ENCODE peak calls at places on chromosomes 11 and 22, in four cellular contexts. V, Y, Q and D are unnamed samples.

GRCh38 chr22:30028731-30029130 is 51.5 kb upstream of the HORMAD2 start:
- DNase-seq in V (no peak), Y (no peak), Q (no peak), D (peak)

GRCh38 chr11:119034813-119035212 is 4.1 kb upstream of the SLC37A4 start:
- DNase-seq in V (no peak), Y (no peak), Q (no peak), D (no peak)

GRCh38 chr11:11010624-11011127 is 152.8 kb upstream of the ZBED5 start:
- DNase-seq in V (peak), Y (no peak), Q (peak), D (peak)

GRCh38 chr11:17407575-17407974 is 19.1 kb upstream of the KCNJ11 start:
- DNase-seq in V (no peak), Y (no peak), Q (no peak), D (no peak)

GRCh38 chr11:78834886-78835285 is 260.2 kb upstream of the NARS2 start:
- DNase-seq in V (no peak), Y (no peak), Q (no peak), D (no peak)

GRCh38 chr22:24845036-24845918 is 39.3 kb downstream of the SGSM1 start:
- DNase-seq in V (no peak), Y (no peak), Q (peak), D (peak)

GRCh38 chr22:17578129-17578754 is 14.9 kb downstream of the SLC25A18 start:
- DNase-seq in V (no peak), Y (no peak), Q (peak), D (no peak)

GRCh38 chr11:16774920-16775603 is 36.6 kb downstream of the C11orf58 start:
- DNase-seq in V (no peak), Y (no peak), Q (no peak), D (no peak)

GRCh38 chr11:110196241-110196754 is 100.1 kb downstream of the RDX start:
- DNase-seq in V (no peak), Y (no peak), Q (peak), D (peak)

GRCh38 chr11:47979378-47980092 is 824 bp upstream of the PTPRJ start:
- DNase-seq in V (peak), Y (peak), Q (peak), D (no peak)

GRCh38 chr11:133386852-133387251 is 145.4 kb downstream of the OPCML start:
- DNase-seq in V (no peak), Y (no peak), Q (no peak), D (no peak)

GRCh38 chr22:38292694-38293093 is 19.9 kb upstream of the TMEM184B start:
- DNase-seq in V (no peak), Y (no peak), Q (peak), D (peak)

GRCh38 chr11:9158898-9159391 is 67.5 kb upstream of the SCUBE2 start:
- DNase-seq in V (no peak), Y (no peak), Q (peak), D (no peak)

GRCh38 chr11:71324788-71325417 is 72.5 kb upstream of the SHANK2 start:
- DNase-seq in V (no peak), Y (no peak), Q (no peak), D (no peak)

GRCh38 chr11:36985562-36985961 is 387.5 kb upstream of the RAG2 start:
- DNase-seq in V (no peak), Y (no peak), Q (no peak), D (no peak)

GRCh38 chr22:39664485-39665200 is 94.1 kb downstream of the CACNA1I start:
- DNase-seq in V (peak), Y (peak), Q (no peak), D (no peak)

GRCh38 chr11:105137286-105137685 is 2.3 kb downstream of the CARD18 start:
- DNase-seq in V (no peak), Y (no peak), Q (no peak), D (peak)

GRCh38 chr11:9859491-9860305 is 195.8 kb downstream of the SWAP70 start:
- DNase-seq in V (no peak), Y (no peak), Q (peak), D (no peak)

GRCh38 chr11:86741489-86742435 is 58.6 kb upstream of the PRSS23 start:
- DNase-seq in V (no peak), Y (no peak), Q (peak), D (peak)
- H2AK5ac ChIP-seq in V (peak), Y (peak), Q (peak), D (peak)

DNA sequence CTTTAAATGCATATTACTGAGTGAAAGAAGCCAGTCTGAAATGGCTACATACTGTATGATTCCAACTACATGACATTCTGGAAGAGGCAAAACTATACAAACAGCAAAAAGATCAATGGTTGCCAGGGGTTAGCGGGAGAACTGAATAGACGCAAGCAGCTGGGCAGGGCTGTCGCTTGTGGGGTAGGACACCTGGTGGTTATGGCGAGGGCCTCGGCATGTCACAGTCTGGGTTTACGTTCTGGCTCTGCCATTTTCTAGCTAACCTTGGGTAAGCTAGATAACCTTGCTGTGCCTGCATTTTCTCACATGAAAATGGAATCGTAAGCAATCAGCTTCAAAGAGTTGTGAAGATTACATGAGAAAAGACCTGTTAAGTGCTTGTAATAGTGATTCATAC is 55.2 kb upstream of the SYT13 start:
- DNase-seq in V (no peak), Y (peak), Q (no peak), D (no peak)
- H3K23ac ChIP-seq in V (no peak), Y (no peak), Q (no peak), D (no peak)

DNA sequence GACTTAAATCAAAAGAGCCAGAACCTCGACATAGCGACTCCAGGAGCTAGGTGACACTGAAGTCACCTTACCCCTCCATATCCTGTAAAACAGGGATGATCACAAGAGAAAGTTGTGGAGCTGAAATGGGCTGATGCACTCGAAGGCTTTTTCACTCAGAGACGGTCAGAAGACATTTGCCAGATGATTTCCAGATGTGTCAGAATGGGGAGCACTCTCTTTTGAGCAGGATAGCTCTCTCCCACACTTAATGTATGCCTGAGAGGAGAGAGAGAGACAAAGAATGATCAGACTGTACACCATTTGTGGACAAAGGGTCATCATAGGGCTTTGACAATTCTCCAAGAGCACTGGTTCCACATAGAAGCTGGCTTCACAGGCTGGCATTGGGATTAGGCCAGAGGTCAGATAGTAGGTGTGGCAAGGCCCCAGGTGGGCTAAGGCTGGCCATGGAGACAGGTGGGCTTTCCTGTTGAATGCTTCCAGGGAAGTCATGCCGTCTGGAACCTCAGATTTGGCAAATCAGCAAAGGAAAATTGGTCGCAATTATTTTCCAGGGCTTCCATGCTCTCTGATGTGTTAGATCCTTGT is 42.3 kb upstream of the ETS1 start:
- DNase-seq in V (no peak), Y (peak), Q (no peak), D (no peak)
- H4K91ac ChIP-seq in V (no peak), Y (no peak), Q (no peak), D (peak)

GRCh38 chr11:69956669-69957190 is 121.4 kb upstream of the ANO1 start:
- DNase-seq in V (no peak), Y (no peak), Q (no peak), D (no peak)
- H2AK5ac ChIP-seq in V (peak), Y (no peak), Q (no peak), D (no peak)

GRCh38 chr11:120333801-120334200 is 2.4 kb upstream of the ARHGEF12 start:
- DNase-seq in V (no peak), Y (no peak), Q (no peak), D (no peak)
- H3K23ac ChIP-seq in V (no peak), Y (no peak), Q (no peak), D (no peak)